ENCODE peak calls at places on chromosomes 5 and 9, in five cellular contexts. One of them, this sample, is unnamed.

GRCh38 chr9:138115506-138115905 is 237.9 kb downstream of the CACNA1B start:
- DNase-seq in stimulated activated effector memory CD8-positive, alpha-beta T cell treated with anti-CD3 and anti-CD28 coated beads, Interleukin-12 subunit alpha, Interleukin-12 subunit beta, amount 100 ng/mL, for 72 hours: no peak
- DNase-seq in HL-60: no peak
- DNase-seq in ACHN: no peak
- DNase-seq in stimulated activated CD8-positive, alpha-beta memory T cell treated with anti-CD3 and anti-CD28 coated beads, Interleukin-7, amount 100 ng/mL, for 24 hours: no peak
- DNase-seq in this sample: no peak

GRCh38 chr5:132686193-132686592 is 12.4 kb downstream of the IL4 start:
- DNase-seq in HL-60: no peak
- DNase-seq in stimulated activated effector memory CD8-positive, alpha-beta T cell treated with anti-CD3 and anti-CD28 coated beads, Interleukin-12 subunit alpha, Interleukin-12 subunit beta, amount 100 ng/mL, for 72 hours: no peak
- DNase-seq in ACHN: no peak
- DNase-seq in stimulated activated CD8-positive, alpha-beta memory T cell treated with anti-CD3 and anti-CD28 coated beads, Interleukin-7, amount 100 ng/mL, for 24 hours: no peak
- DNase-seq in this sample: no peak

GRCh38 chr5:135502836-135503520 is 32.8 kb downstream of the NEUROG1 start:
- DNase-seq in HL-60: no peak
- DNase-seq in stimulated activated CD8-positive, alpha-beta memory T cell treated with anti-CD3 and anti-CD28 coated beads, Interleukin-7, amount 100 ng/mL, for 24 hours: no peak
- DNase-seq in stimulated activated effector memory CD8-positive, alpha-beta T cell treated with anti-CD3 and anti-CD28 coated beads, Interleukin-12 subunit alpha, Interleukin-12 subunit beta, amount 100 ng/mL, for 72 hours: no peak
- DNase-seq in ACHN: no peak
- DNase-seq in this sample: no peak

GRCh38 chr5:59003124-59003523 is 420.2 kb downstream of the RAB3C start:
- DNase-seq in stimulated activated CD8-positive, alpha-beta memory T cell treated with anti-CD3 and anti-CD28 coated beads, Interleukin-7, amount 100 ng/mL, for 24 hours: no peak
- DNase-seq in HL-60: no peak
- DNase-seq in stimulated activated effector memory CD8-positive, alpha-beta T cell treated with anti-CD3 and anti-CD28 coated beads, Interleukin-12 subunit alpha, Interleukin-12 subunit beta, amount 100 ng/mL, for 72 hours: no peak
- DNase-seq in ACHN: no peak
- DNase-seq in this sample: no peak

GRCh38 chr5:91223886-91224285 is 159.2 kb downstream of the ARRDC3 start:
- DNase-seq in ACHN: no peak
- DNase-seq in HL-60: no peak
- DNase-seq in stimulated activated CD8-positive, alpha-beta memory T cell treated with anti-CD3 and anti-CD28 coated beads, Interleukin-7, amount 100 ng/mL, for 24 hours: no peak
- DNase-seq in stimulated activated effector memory CD8-positive, alpha-beta T cell treated with anti-CD3 and anti-CD28 coated beads, Interleukin-12 subunit alpha, Interleukin-12 subunit beta, amount 100 ng/mL, for 72 hours: no peak
- DNase-seq in this sample: no peak

GRCh38 chr5:32692066-32692746 is 18.9 kb upstream of the NPR3 start:
- DNase-seq in HL-60: no peak
- DNase-seq in stimulated activated CD8-positive, alpha-beta memory T cell treated with anti-CD3 and anti-CD28 coated beads, Interleukin-7, amount 100 ng/mL, for 24 hours: no peak
- DNase-seq in stimulated activated effector memory CD8-positive, alpha-beta T cell treated with anti-CD3 and anti-CD28 coated beads, Interleukin-12 subunit alpha, Interleukin-12 subunit beta, amount 100 ng/mL, for 72 hours: no peak
- DNase-seq in ACHN: no peak
- DNase-seq in this sample: no peak

GRCh38 chr5:82808960-82809359 is 268.2 kb downstream of the TMEM167A start:
- DNase-seq in stimulated activated effector memory CD8-positive, alpha-beta T cell treated with anti-CD3 and anti-CD28 coated beads, Interleukin-12 subunit alpha, Interleukin-12 subunit beta, amount 100 ng/mL, for 72 hours: no peak
- DNase-seq in ACHN: no peak
- DNase-seq in HL-60: no peak
- DNase-seq in stimulated activated CD8-positive, alpha-beta memory T cell treated with anti-CD3 and anti-CD28 coated beads, Interleukin-7, amount 100 ng/mL, for 24 hours: no peak
- DNase-seq in this sample: no peak

GRCh38 chr5:115375922-115376321 is 79.5 kb upstream of the CCDC112 start:
- DNase-seq in stimulated activated effector memory CD8-positive, alpha-beta T cell treated with anti-CD3 and anti-CD28 coated beads, Interleukin-12 subunit alpha, Interleukin-12 subunit beta, amount 100 ng/mL, for 72 hours: no peak
- DNase-seq in stimulated activated CD8-positive, alpha-beta memory T cell treated with anti-CD3 and anti-CD28 coated beads, Interleukin-7, amount 100 ng/mL, for 24 hours: no peak
- DNase-seq in ACHN: no peak
- DNase-seq in HL-60: no peak
- DNase-seq in this sample: peak